ENCODE peak calls at places on chromosome 10, in seven cellular contexts. S, X, P, W, Y, Z and L are unnamed samples.

GRCh38 chr10:17910144-17910789 is 41.5 kb upstream of the SLC39A12 start:
- DNase-seq in Z (peak; percentile 54), X (peak; percentile 6), Y (peak; percentile 35), W (peak; percentile 36), P (peak; percentile 51), S (peak; percentile 63), L (peak; percentile 61)

GRCh38 chr10:47402681-47403301 is 18.7 kb upstream of the ZNF488 start:
- DNase-seq in P (peak; percentile 87), X (peak; percentile 39), S (peak; percentile 88), Z (peak; percentile 93), W (peak; percentile 89), Y (no peak), L (peak; percentile 33)

GRCh38 chr10:78869508-78870439 is 199.0 kb upstream of the ZMIZ1 start:
- DNase-seq in P (no peak), S (no peak), X (no peak), W (no peak), Y (no peak), Z (no peak), L (peak; percentile 13)

GRCh38 chr10:20624642-20625041 is 272.5 kb downstream of the NEBL start:
- DNase-seq in Z (peak; percentile 22), Y (no peak), P (no peak), X (no peak), W (peak; percentile 6), S (no peak), L (no peak)

GRCh38 chr10:128405450-128405849 is 279.2 kb upstream of the MKI67 start:
- DNase-seq in P (no peak), X (no peak), Y (no peak), S (no peak), W (no peak), Z (no peak), L (no peak)

GRCh38 chr10:126049741-126050140 is 153.4 kb downstream of the FANK1 start:
- DNase-seq in X (no peak), S (peak; percentile 86), W (peak; percentile 85), P (peak; percentile 96), Y (no peak), Z (peak; percentile 91), L (no peak)

GRCh38 chr10:85124592-85124991 is 796.2 kb downstream of the CCSER2 start:
- DNase-seq in Z (no peak), W (no peak), Y (no peak), P (no peak), X (no peak), S (no peak), L (no peak)

GRCh38 chr10:12549297-12549696 is 199.9 kb downstream of the CAMK1D start:
- DNase-seq in W (no peak), X (no peak), Y (no peak), S (no peak), P (no peak), Z (no peak), L (no peak)

GRCh38 chr10:78552261-78552811 is 516.4 kb upstream of the ZMIZ1 start:
- DNase-seq in W (peak; percentile 85), P (no peak), S (peak; percentile 60), X (no peak), Y (no peak), Z (peak; percentile 89), L (no peak)

GRCh38 chr10:127013696-127014095 is 108.5 kb downstream of the DOCK1 start:
- DNase-seq in Z (no peak), X (no peak), P (no peak), Y (no peak), W (no peak), S (no peak), L (peak; percentile 28)

GRCh38 chr10:110356628-110357245 is 52.0 kb upstream of the SMNDC1 start:
- DNase-seq in S (peak; percentile 94), P (no peak), X (no peak), Z (peak; percentile 94), Y (no peak), W (peak; percentile 95), L (peak; percentile 29)

GRCh38 chr10:6218692-6219493 is 16.2 kb downstream of the PFKFB3 start:
- DNase-seq in X (peak; percentile 17), Y (no peak), Z (peak; percentile 84), S (peak; percentile 55), W (peak; percentile 74), P (no peak), L (no peak)

GRCh38 chr10:64219271-64220025 is 698.2 kb downstream of the REEP3 start:
- DNase-seq in W (no peak), S (no peak), X (no peak), Y (no peak), Z (no peak), P (no peak), L (no peak)

GRCh38 chr10:112565434-112566053 is 118.5 kb downstream of the VTI1A start:
- DNase-seq in S (peak; percentile 72), Z (peak; percentile 59), X (peak; percentile 58), P (peak; percentile 87), Y (peak; percentile 52), W (peak; percentile 37), L (peak; percentile 61)

GRCh38 chr10:101441539-101442455 is 87.8 kb downstream of the BTRC start:
- DNase-seq in W (peak; percentile 69), Y (peak; percentile 48), Z (peak; percentile 76), X (peak; percentile 65), S (peak; percentile 78), P (peak; percentile 70), L (peak; percentile 24)

GRCh38 chr10:128047991-128048826 is 78.0 kb downstream of the MKI67 start:
- DNase-seq in Z (peak; percentile 64), S (peak; percentile 53), Y (peak; percentile 43), X (no peak), W (peak; percentile 57), P (peak; percentile 81), L (peak; percentile 39)

GRCh38 chr10:101536800-101537199 is 51.3 kb downstream of the POLL start:
- DNase-seq in P (peak; percentile 18), W (no peak), S (peak; percentile 27), X (no peak), Z (no peak), Y (no peak), L (no peak)

GRCh38 chr10:131682271-131682962 is 218.4 kb upstream of the PPP2R2D start:
- DNase-seq in Z (no peak), S (no peak), X (no peak), Y (no peak), P (no peak), W (no peak), L (no peak)

GRCh38 chr10:15416034-15416433 is 44.9 kb upstream of the FAM171A1 start:
- DNase-seq in P (no peak), X (no peak), W (no peak), S (no peak), Y (no peak), Z (no peak), L (no peak)

GRCh38 chr10:77505431-77506334 is 131.9 kb downstream of the KCNMA1 start:
- DNase-seq in Y (no peak), Z (peak; percentile 96), X (no peak), S (peak; percentile 91), W (peak; percentile 94), P (no peak), L (no peak)

GRCh38 chr10:44952779-44953231 is 6.8 kb upstream of the RASSF4 start:
- DNase-seq in X (no peak), W (no peak), Y (no peak), Z (no peak), S (no peak), P (no peak), L (peak; percentile 10)

GRCh38 chr10:86321568-86321967 is 45.0 kb downstream of the GRID1 start:
- DNase-seq in X (no peak), W (no peak), P (no peak), S (no peak), Y (no peak), Z (no peak), L (no peak)

GRCh38 chr10:102642553-102643345 is 1.5 kb upstream of the TRIM8 start:
- DNase-seq in X (peak; percentile 54), P (peak; percentile 62), W (no peak), Z (peak; percentile 65), S (peak; percentile 56), Y (peak; percentile 47), L (peak; percentile 70)

GRCh38 chr10:33174674-33175073 is 159.8 kb downstream of the NRP1 start:
- DNase-seq in Z (no peak), Y (no peak), W (no peak), P (no peak), X (no peak), S (peak; percentile 36), L (no peak)

GRCh38 chr10:5396545-5396944 is 8.1 kb downstream of the TUBAL3 start:
- DNase-seq in X (no peak), P (no peak), S (no peak), Z (peak; percentile 55), Y (no peak), W (peak; percentile 35), L (no peak)

GRCh38 chr10:121478590-121478989 is 119.7 kb downstream of the FGFR2 start:
- DNase-seq in P (no peak), S (no peak), X (no peak), Z (no peak), Y (no peak), W (no peak), L (no peak)

GRCh38 chr10:1464866-1465265 is 272.5 kb downstream of the ADARB2 start:
- DNase-seq in X (no peak), P (no peak), Y (no peak), W (no peak), Z (no peak), S (no peak), L (no peak)
- H3K9ac ChIP-seq in X (peak overlapping the region; percentile 50), P (no peak overlapping the region), Y (peak overlapping the region; percentile 44), W (no peak overlapping the region), Z (no peak overlapping the region), S (no peak overlapping the region), L (no peak overlapping the region)

GRCh38 chr10:7425691-7426090 is 14.9 kb upstream of the SFMBT2 start:
- DNase-seq in Y (no peak), S (no peak), W (no peak), P (no peak), Z (no peak), X (no peak), L (no peak)
- H3K27ac ChIP-seq in Y (no peak overlapping the region), S (no peak overlapping the region), W (no peak overlapping the region), P (no peak overlapping the region), Z (no peak overlapping the region), X (no peak overlapping the region), L (no peak overlapping the region)

GRCh38 chr10:3780056-3780765 is 4.8 kb downstream of the KLF6 start:
- DNase-seq in S (peak; percentile 71), Y (no peak), X (no peak), Z (peak; percentile 86), W (peak; percentile 82), P (peak; percentile 44), L (peak; percentile 20)
- H3K9ac ChIP-seq in S (peak overlapping the region; percentile 72), Y (peak overlapping the region; percentile 99), X (no peak overlapping the region), Z (peak overlapping the region; percentile 99), W (peak overlapping the region; percentile 100), P (peak overlapping the region; percentile 100), L (peak overlapping the region; percentile 66)

DNA sequence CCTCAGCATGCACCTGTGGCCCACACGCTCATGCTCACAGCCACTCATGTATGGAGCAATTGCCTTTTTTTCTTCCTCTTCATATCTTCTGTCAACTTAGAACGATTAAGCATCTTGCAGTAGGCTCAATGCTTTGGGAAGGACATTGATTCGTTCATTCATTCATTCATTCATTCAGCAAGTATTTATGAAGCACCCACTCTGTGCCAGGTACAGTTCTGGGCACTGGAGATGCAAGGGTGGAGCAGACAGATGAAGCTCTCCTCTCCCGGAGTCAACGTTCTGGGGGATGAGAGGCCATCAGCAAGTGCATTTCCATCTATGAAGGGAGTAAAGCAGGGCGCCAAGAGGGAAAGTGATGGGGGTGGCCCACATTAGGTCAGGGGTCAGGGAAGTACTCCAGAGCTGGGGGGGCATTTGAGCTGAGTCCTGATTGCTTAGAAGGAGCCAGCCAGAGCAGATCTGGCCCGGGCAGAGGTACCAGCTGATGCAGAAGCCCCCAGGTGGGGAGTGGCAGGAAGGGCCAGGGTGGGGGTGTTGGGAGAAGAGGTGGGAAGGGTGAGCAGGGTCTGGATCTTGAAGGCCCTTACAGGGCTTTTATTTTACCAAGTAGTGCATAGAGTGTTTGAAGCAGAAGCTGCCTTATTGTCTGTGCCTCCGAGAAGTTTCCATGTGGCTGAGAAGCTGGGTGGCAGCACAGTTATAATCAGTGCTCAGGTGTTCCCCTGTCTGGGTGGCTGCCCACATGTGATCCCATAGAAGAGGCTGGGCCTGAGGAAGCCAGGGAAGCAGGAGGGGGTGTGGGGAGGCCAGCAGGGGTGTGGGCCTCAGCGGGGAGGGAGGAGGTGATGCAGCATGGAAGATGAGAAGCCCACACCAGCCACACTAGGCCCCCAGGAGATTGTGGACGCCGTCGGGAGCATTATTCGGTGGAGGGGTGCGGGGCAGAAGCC is 36.2 kb downstream of the CHST3 start:
- DNase-seq in Z (no peak), W (no peak), S (no peak), P (no peak), X (no peak), Y (no peak), L (no peak)
- H3K27ac ChIP-seq in Z (no peak overlapping the region), W (no peak overlapping the region), S (peak overlapping the region; percentile 80), P (no peak overlapping the region), X (no peak overlapping the region), Y (no peak overlapping the region), L (peak overlapping the region; percentile 33)